ENCODE peak calls at places on chromosomes 12 and 14, in six cellular contexts. One of them, this sample, is unnamed.

GRCh38 chr12:118356809-118357326 is 15.8 kb downstream of the TAOK3 start:
- DNase-seq in H1: no peak
- DNase-seq in GM12878: no peak
- DNase-seq in HepG2: no peak
- DNase-seq in SK-N-SH: no peak
- DNase-seq in K562: no peak
- DNase-seq in this sample: no peak

GRCh38 chr14:75283884-75284563 is 5.4 kb downstream of the FOS start:
- DNase-seq in GM12878: no peak
- DNase-seq in H1: no peak
- DNase-seq in K562: peak; percentile 45
- DNase-seq in HepG2: peak; percentile 44
- DNase-seq in SK-N-SH: no peak
- DNase-seq in this sample: peak; percentile 67

GRCh38 chr12:53004178-53004577 is 2.1 kb upstream of the EIF4B start:
- DNase-seq in HepG2: no peak
- DNase-seq in SK-N-SH: no peak
- DNase-seq in K562: no peak
- DNase-seq in GM12878: no peak
- DNase-seq in H1: no peak
- DNase-seq in this sample: no peak

GRCh38 chr12:1883513-1883912 is 34.9 kb downstream of the CACNA2D4 start:
- DNase-seq in GM12878: no peak
- DNase-seq in HepG2: no peak
- DNase-seq in K562: no peak
- DNase-seq in H1: no peak
- DNase-seq in SK-N-SH: no peak
- DNase-seq in this sample: no peak

GRCh38 chr14:32939254-32940065 is 781 bp downstream of the NPAS3 start:
- DNase-seq in HepG2: no peak
- DNase-seq in SK-N-SH: peak; percentile 78
- DNase-seq in H1: peak; percentile 72
- DNase-seq in GM12878: no peak
- DNase-seq in K562: no peak
- DNase-seq in this sample: no peak

GRCh38 chr12:57632898-57633825 is at the start of gene B4GALNT1:
- DNase-seq in H1: no peak
- DNase-seq in SK-N-SH: peak; percentile 91
- DNase-seq in HepG2: no peak
- DNase-seq in GM12878: no peak
- DNase-seq in K562: peak; percentile 81
- DNase-seq in this sample: no peak

GRCh38 chr14:56949828-56950227 is 139.5 kb upstream of the OTX2 start:
- DNase-seq in K562: no peak
- DNase-seq in HepG2: no peak
- DNase-seq in SK-N-SH: no peak
- DNase-seq in H1: no peak
- DNase-seq in GM12878: no peak
- DNase-seq in this sample: no peak

GRCh38 chr12:113940929-113941486 is 25.1 kb downstream of the RBM19 start:
- DNase-seq in GM12878: no peak
- DNase-seq in SK-N-SH: no peak
- DNase-seq in HepG2: no peak
- DNase-seq in H1: no peak
- DNase-seq in K562: no peak
- DNase-seq in this sample: no peak

GRCh38 chr12:93937812-93938211 is 210.6 kb upstream of the PLXNC1 start:
- DNase-seq in K562: no peak
- DNase-seq in SK-N-SH: no peak
- DNase-seq in H1: no peak
- DNase-seq in HepG2: no peak
- DNase-seq in GM12878: no peak
- DNase-seq in this sample: no peak

GRCh38 chr12:106960443-106960842 is 4.7 kb downstream of the TMEM263 start:
- DNase-seq in SK-N-SH: no peak
- DNase-seq in H1: no peak
- DNase-seq in GM12878: no peak
- DNase-seq in K562: no peak
- DNase-seq in HepG2: no peak
- DNase-seq in this sample: no peak

GRCh38 chr14:86196476-86196875 is 666.5 kb downstream of the FLRT2 start:
- DNase-seq in GM12878: no peak
- DNase-seq in HepG2: no peak
- DNase-seq in K562: no peak
- DNase-seq in H1: no peak
- DNase-seq in SK-N-SH: no peak
- DNase-seq in this sample: no peak

GRCh38 chr14:48771717-48772116 is 814.5 kb downstream of the RPS29 start:
- DNase-seq in GM12878: no peak
- DNase-seq in HepG2: no peak
- DNase-seq in SK-N-SH: no peak
- DNase-seq in K562: no peak
- DNase-seq in H1: no peak
- DNase-seq in this sample: no peak

GRCh38 chr14:79705126-79705894 is 506.0 kb downstream of the DIO2 start:
- DNase-seq in SK-N-SH: no peak
- DNase-seq in GM12878: no peak
- DNase-seq in H1: no peak
- DNase-seq in HepG2: no peak
- DNase-seq in K562: no peak
- DNase-seq in this sample: no peak

GRCh38 chr12:27785882-27786570 is 6.0 kb upstream of the MANSC4 start:
- DNase-seq in GM12878: no peak
- DNase-seq in SK-N-SH: no peak
- DNase-seq in HepG2: no peak
- DNase-seq in H1: no peak
- DNase-seq in K562: no peak
- DNase-seq in this sample: peak; percentile 46

GRCh38 chr14:52974406-52974805 is 23.6 kb upstream of the FERMT2 start:
- DNase-seq in GM12878: no peak
- DNase-seq in K562: no peak
- DNase-seq in HepG2: no peak
- DNase-seq in SK-N-SH: no peak
- DNase-seq in H1: no peak
- DNase-seq in this sample: no peak

GRCh38 chr12:69423037-69423905 is 46.9 kb upstream of the FRS2 start:
- DNase-seq in K562: no peak
- DNase-seq in SK-N-SH: no peak
- DNase-seq in HepG2: no peak
- DNase-seq in H1: no peak
- DNase-seq in GM12878: no peak
- DNase-seq in this sample: no peak

GRCh38 chr14:93285048-93285447 is 47.8 kb downstream of the BTBD7 start:
- DNase-seq in K562: no peak
- DNase-seq in HepG2: no peak
- DNase-seq in GM12878: no peak
- DNase-seq in H1: no peak
- DNase-seq in SK-N-SH: peak; percentile 17
- DNase-seq in this sample: no peak

GRCh38 chr12:43104524-43104923 is 447.5 kb downstream of the ADAMTS20 start:
- DNase-seq in GM12878: no peak
- DNase-seq in HepG2: no peak
- DNase-seq in SK-N-SH: no peak
- DNase-seq in K562: no peak
- DNase-seq in H1: no peak
- DNase-seq in this sample: no peak

GRCh38 chr12:78483767-78484315 is 380.7 kb upstream of the SYT1 start:
- DNase-seq in HepG2: no peak
- DNase-seq in H1: no peak
- DNase-seq in K562: no peak
- DNase-seq in SK-N-SH: no peak
- DNase-seq in GM12878: no peak
- DNase-seq in this sample: no peak

GRCh38 chr12:104641862-104642261 is 185.1 kb downstream of the CHST11 start:
- DNase-seq in K562: no peak
- DNase-seq in GM12878: peak; percentile 79
- DNase-seq in SK-N-SH: no peak
- DNase-seq in HepG2: no peak
- DNase-seq in H1: no peak
- DNase-seq in this sample: peak; percentile 42

DNA sequence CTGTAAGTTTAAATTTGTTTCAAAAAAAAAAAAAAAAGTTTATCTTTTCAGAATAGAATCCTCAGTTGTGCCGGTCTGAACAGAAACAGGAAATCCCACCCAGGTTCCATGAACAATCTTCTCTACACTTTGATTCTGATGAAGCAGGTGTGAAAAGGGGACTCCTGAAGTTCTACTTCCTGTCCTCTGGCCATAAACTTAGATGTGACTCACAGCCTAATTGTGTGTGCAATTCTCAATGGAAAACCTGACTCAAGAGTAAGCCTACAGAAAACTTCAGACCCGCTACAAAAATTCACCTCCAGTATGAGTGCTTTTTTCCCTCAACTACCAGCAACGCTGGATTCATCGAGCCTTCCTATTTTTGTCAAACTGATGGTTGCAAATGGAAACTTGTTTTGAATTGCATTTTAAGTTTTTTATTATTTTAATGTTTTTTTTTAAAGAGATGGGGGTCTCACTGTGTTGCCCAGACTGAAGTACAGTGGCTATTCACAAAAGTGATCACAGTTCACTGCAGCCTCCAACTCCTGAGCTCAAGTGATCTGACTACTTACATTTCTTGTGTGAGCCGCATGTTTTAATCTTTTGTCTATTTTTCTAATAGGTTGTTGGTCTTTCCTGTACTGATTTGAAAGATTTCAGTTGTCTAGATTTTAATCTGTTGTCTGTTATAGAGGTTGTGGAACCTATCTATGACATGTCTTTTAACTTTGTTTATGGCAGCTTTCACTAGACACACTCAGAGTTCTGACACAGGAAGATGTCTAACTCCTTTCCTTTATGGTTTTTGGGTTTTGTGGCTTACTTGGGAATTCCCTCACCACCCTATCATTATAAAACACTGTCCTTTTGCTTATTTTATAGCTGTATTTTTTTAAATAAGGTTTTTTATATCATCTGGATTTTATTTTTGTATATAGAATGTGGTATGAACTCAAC is 37.6 kb downstream of the ATG14 start:
- DNase-seq in GM12878: peak; percentile 20
- DNase-seq in HepG2: no peak
- DNase-seq in K562: no peak
- DNase-seq in SK-N-SH: no peak
- DNase-seq in H1: no peak
- DNase-seq in this sample: no peak
- TF ChIP-seq GABPA in GM12878: no peak
- TF ChIP-seq GABPA in HepG2: no peak
- TF ChIP-seq GABPA in K562: no peak
- TF ChIP-seq GABPA in SK-N-SH: no peak
- TF ChIP-seq GABPA in H1: no peak
- TF ChIP-seq GABPA in this sample: no peak

GRCh38 chr12:121038861-121039654 is at the start of gene OASL:
- DNase-seq in GM12878: peak; percentile 63
- DNase-seq in K562: no peak
- DNase-seq in SK-N-SH: peak; percentile 34
- DNase-seq in HepG2: no peak
- DNase-seq in H1: no peak
- DNase-seq in this sample: no peak
- H3K27ac ChIP-seq in GM12878: peak within 1 kb of the TSS; percentile 87
- H3K27ac ChIP-seq in K562: no peak within 1 kb of the TSS
- H3K27ac ChIP-seq in SK-N-SH: no peak within 1 kb of the TSS
- H3K27ac ChIP-seq in HepG2: no peak within 1 kb of the TSS
- H3K27ac ChIP-seq in H1: no peak within 1 kb of the TSS
- H3K27ac ChIP-seq in this sample: no peak within 1 kb of the TSS

GRCh38 chr12:28878629-28879028 is 270.4 kb upstream of the FAR2 start:
- DNase-seq in HepG2: no peak
- DNase-seq in GM12878: no peak
- DNase-seq in SK-N-SH: peak; percentile 16
- DNase-seq in H1: no peak
- DNase-seq in K562: no peak
- DNase-seq in this sample: no peak
- H3K4me3 ChIP-seq in HepG2: no peak overlapping the region
- H3K4me3 ChIP-seq in GM12878: no peak overlapping the region
- H3K4me3 ChIP-seq in SK-N-SH: no peak overlapping the region
- H3K4me3 ChIP-seq in H1: no peak overlapping the region
- H3K4me3 ChIP-seq in K562: no peak overlapping the region
- H3K4me3 ChIP-seq in this sample: no peak overlapping the region

GRCh38 chr12:132268674-132269073 is 60.7 kb downstream of the GALNT9 start:
- DNase-seq in HepG2: no peak
- DNase-seq in K562: peak; percentile 58
- DNase-seq in SK-N-SH: peak; percentile 69
- DNase-seq in GM12878: no peak
- DNase-seq in H1: no peak
- DNase-seq in this sample: no peak
- TF ChIP-seq GABPA in HepG2: no peak
- TF ChIP-seq GABPA in K562: no peak
- TF ChIP-seq GABPA in SK-N-SH: no peak
- TF ChIP-seq GABPA in GM12878: no peak
- TF ChIP-seq GABPA in H1: no peak
- TF ChIP-seq GABPA in this sample: no peak

GRCh38 chr12:95239216-95239615 is 21.6 kb downstream of the VEZT start:
- DNase-seq in H1: no peak
- DNase-seq in HepG2: peak; percentile 37
- DNase-seq in K562: no peak
- DNase-seq in GM12878: no peak
- DNase-seq in SK-N-SH: no peak
- DNase-seq in this sample: no peak
- H3K27ac ChIP-seq in H1: no peak overlapping the region
- H3K27ac ChIP-seq in HepG2: no peak overlapping the region
- H3K27ac ChIP-seq in K562: no peak overlapping the region
- H3K27ac ChIP-seq in GM12878: no peak overlapping the region
- H3K27ac ChIP-seq in SK-N-SH: no peak overlapping the region
- H3K27ac ChIP-seq in this sample: no peak overlapping the region

DNA sequence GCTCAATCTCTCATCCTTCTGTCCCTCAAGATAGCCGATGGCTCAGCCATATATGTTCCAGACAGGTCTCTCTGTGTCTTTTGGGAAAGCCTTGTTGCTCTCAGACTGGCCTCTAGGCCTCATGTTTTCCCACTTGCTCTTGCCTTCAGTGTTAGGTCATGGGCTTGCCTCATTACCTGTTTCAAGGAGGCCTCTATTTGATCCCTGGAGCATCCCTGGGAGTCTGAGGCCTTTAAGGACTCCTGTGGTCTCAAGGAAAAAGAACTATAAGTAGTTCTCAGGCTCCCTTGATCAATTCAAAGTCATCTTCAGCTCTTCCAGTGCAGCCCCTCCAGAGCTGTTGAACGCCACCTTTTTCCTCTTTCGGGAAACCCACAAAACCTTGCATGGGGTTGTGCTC is 47.9 kb downstream of the NTF3 start:
- DNase-seq in SK-N-SH: no peak
- DNase-seq in H1: no peak
- DNase-seq in GM12878: no peak
- DNase-seq in HepG2: no peak
- DNase-seq in K562: no peak
- DNase-seq in this sample: no peak
- H3K4me3 ChIP-seq in SK-N-SH: no peak overlapping the region
- H3K4me3 ChIP-seq in H1: no peak overlapping the region
- H3K4me3 ChIP-seq in GM12878: no peak overlapping the region
- H3K4me3 ChIP-seq in HepG2: no peak overlapping the region
- H3K4me3 ChIP-seq in K562: no peak overlapping the region
- H3K4me3 ChIP-seq in this sample: no peak overlapping the region

This sample was measured in HL-60.